ENCODE peak calls at places on chromosome 13, in seven cellular contexts. One of them, this sample, is unnamed.
A peak's percentile ranks its signal among the peaks of the same experiment; 100 is the strongest.

GRCh38 chr13:48156466-48156865 is 61.6 kb upstream of the MED4 start:
- DNase-seq in HCT116: peak; percentile 13
- DNase-seq in K562: peak; percentile 19
- DNase-seq in GM23338: peak; percentile 29
- DNase-seq in HL-60: no peak
- DNase-seq in upper lobe of left lung: peak; percentile 45
- DNase-seq in HepG2: no peak
- DNase-seq in this sample: no peak

GRCh38 chr13:37775871-37776270 is 93.7 kb downstream of the TRPC4 start:
- DNase-seq in HCT116: no peak
- DNase-seq in K562: no peak
- DNase-seq in GM23338: no peak
- DNase-seq in HL-60: no peak
- DNase-seq in upper lobe of left lung: no peak
- DNase-seq in HepG2: no peak
- DNase-seq in this sample: no peak

GRCh38 chr13:102825921-102826706 is 19.7 kb upstream of the ERCC5 start:
- DNase-seq in HCT116: no peak
- DNase-seq in K562: no peak
- DNase-seq in GM23338: peak; percentile 28
- DNase-seq in HL-60: no peak
- DNase-seq in upper lobe of left lung: no peak
- DNase-seq in HepG2: no peak
- DNase-seq in this sample: no peak

GRCh38 chr13:40200273-40200978 is 466.0 kb downstream of the FOXO1 start:
- DNase-seq in HCT116: no peak
- DNase-seq in K562: no peak
- DNase-seq in GM23338: no peak
- DNase-seq in HL-60: no peak
- DNase-seq in upper lobe of left lung: no peak
- DNase-seq in HepG2: no peak
- DNase-seq in this sample: no peak

GRCh38 chr13:45220403-45220802 is 19.6 kb upstream of the KCTD4 start:
- DNase-seq in HCT116: no peak
- DNase-seq in K562: no peak
- DNase-seq in GM23338: no peak
- DNase-seq in HL-60: no peak
- DNase-seq in upper lobe of left lung: no peak
- DNase-seq in HepG2: no peak
- DNase-seq in this sample: no peak

GRCh38 chr13:79435549-79435948 is 29.5 kb upstream of the RBM26 start:
- DNase-seq in HCT116: no peak
- DNase-seq in K562: no peak
- DNase-seq in GM23338: no peak
- DNase-seq in HL-60: no peak
- DNase-seq in upper lobe of left lung: no peak
- DNase-seq in HepG2: no peak
- DNase-seq in this sample: no peak

GRCh38 chr13:70405266-70405665 is 297.0 kb upstream of the KLHL1 start:
- DNase-seq in HCT116: no peak
- DNase-seq in K562: no peak
- DNase-seq in GM23338: no peak
- DNase-seq in HL-60: no peak
- DNase-seq in upper lobe of left lung: no peak
- DNase-seq in HepG2: no peak
- DNase-seq in this sample: no peak

GRCh38 chr13:42041684-42042035 is 6.8 kb upstream of the DGKH start:
- DNase-seq in HCT116: no peak
- DNase-seq in K562: peak; percentile 50
- DNase-seq in GM23338: peak; percentile 83
- DNase-seq in HL-60: no peak
- DNase-seq in upper lobe of left lung: peak; percentile 73
- DNase-seq in HepG2: no peak
- DNase-seq in this sample: peak; percentile 44

GRCh38 chr13:101346942-101347728 is 69.2 kb downstream of the NALCN start:
- DNase-seq in HCT116: no peak
- DNase-seq in K562: no peak
- DNase-seq in GM23338: no peak
- DNase-seq in HL-60: no peak
- DNase-seq in upper lobe of left lung: no peak
- DNase-seq in HepG2: no peak
- DNase-seq in this sample: no peak

GRCh38 chr13:40102854-40103253 is 447.4 kb downstream of the COG6 start:
- DNase-seq in HCT116: peak; percentile 51
- DNase-seq in K562: peak; percentile 13
- DNase-seq in GM23338: no peak
- DNase-seq in HL-60: no peak
- DNase-seq in upper lobe of left lung: no peak
- DNase-seq in HepG2: peak; percentile 32
- DNase-seq in this sample: no peak

GRCh38 chr13:61414686-61415664 is 674 bp downstream of the PCDH20 start:
- DNase-seq in HCT116: no peak
- DNase-seq in K562: no peak
- DNase-seq in GM23338: peak; percentile 93
- DNase-seq in HL-60: no peak
- DNase-seq in upper lobe of left lung: peak; percentile 77
- DNase-seq in HepG2: peak; percentile 26
- DNase-seq in this sample: no peak

GRCh38 chr13:26010487-26011207 is 41.2 kb downstream of the SHISA2 start:
- DNase-seq in HCT116: no peak
- DNase-seq in K562: no peak
- DNase-seq in GM23338: no peak
- DNase-seq in HL-60: no peak
- DNase-seq in upper lobe of left lung: no peak
- DNase-seq in HepG2: no peak
- DNase-seq in this sample: no peak

GRCh38 chr13:73171242-73171641 is 112.4 kb downstream of the KLF5 start:
- DNase-seq in HCT116: no peak
- DNase-seq in K562: no peak
- DNase-seq in GM23338: no peak
- DNase-seq in HL-60: no peak
- DNase-seq in upper lobe of left lung: no peak
- DNase-seq in HepG2: no peak
- DNase-seq in this sample: no peak

GRCh38 chr13:87827479-87827878 is 156.3 kb downstream of the SLITRK5 start:
- DNase-seq in HCT116: no peak
- DNase-seq in K562: no peak
- DNase-seq in GM23338: no peak
- DNase-seq in HL-60: no peak
- DNase-seq in upper lobe of left lung: no peak
- DNase-seq in HepG2: no peak
- DNase-seq in this sample: no peak

GRCh38 chr13:32669030-32669646 is 82.9 kb downstream of the PDS5B start:
- DNase-seq in HCT116: peak; percentile 28
- DNase-seq in K562: peak; percentile 22
- DNase-seq in GM23338: peak; percentile 84
- DNase-seq in HL-60: peak; percentile 33
- DNase-seq in upper lobe of left lung: no peak
- DNase-seq in HepG2: peak; percentile 53
- DNase-seq in this sample: no peak

GRCh38 chr13:109784590-109785140 is 1.7 kb downstream of the IRS2 start:
- DNase-seq in HCT116: no peak
- DNase-seq in K562: no peak
- DNase-seq in GM23338: peak; percentile 79
- DNase-seq in HL-60: no peak
- DNase-seq in upper lobe of left lung: peak; percentile 81
- DNase-seq in HepG2: no peak
- DNase-seq in this sample: peak; percentile 72

GRCh38 chr13:113332615-113333014 is 31.3 kb downstream of the GRTP1 start:
- DNase-seq in HCT116: no peak
- DNase-seq in K562: no peak
- DNase-seq in GM23338: no peak
- DNase-seq in HL-60: no peak
- DNase-seq in upper lobe of left lung: no peak
- DNase-seq in HepG2: no peak
- DNase-seq in this sample: no peak

GRCh38 chr13:73303858-73304257 is 245.1 kb downstream of the KLF5 start:
- DNase-seq in HCT116: no peak
- DNase-seq in K562: no peak
- DNase-seq in GM23338: no peak
- DNase-seq in HL-60: no peak
- DNase-seq in upper lobe of left lung: no peak
- DNase-seq in HepG2: no peak
- DNase-seq in this sample: no peak

GRCh38 chr13:33743438-33744368 is 74.2 kb upstream of the RFC3 start:
- DNase-seq in HCT116: no peak
- DNase-seq in K562: no peak
- DNase-seq in GM23338: no peak
- DNase-seq in HL-60: peak; percentile 56
- DNase-seq in upper lobe of left lung: no peak
- DNase-seq in HepG2: peak; percentile 10
- DNase-seq in this sample: no peak

GRCh38 chr13:42001580-42001979 is 40.7 kb upstream of the VWA8 start:
- DNase-seq in HCT116: no peak
- DNase-seq in K562: no peak
- DNase-seq in GM23338: peak; percentile 28
- DNase-seq in HL-60: no peak
- DNase-seq in upper lobe of left lung: peak; percentile 22
- DNase-seq in HepG2: no peak
- DNase-seq in this sample: no peak

GRCh38 chr13:113083402-113084061 is 22.1 kb upstream of the F7 start:
- DNase-seq in HCT116: peak; percentile 42
- DNase-seq in K562: no peak
- DNase-seq in GM23338: no peak
- DNase-seq in HL-60: no peak
- DNase-seq in upper lobe of left lung: peak; percentile 89
- DNase-seq in HepG2: no peak
- DNase-seq in this sample: peak; percentile 63

DNA sequence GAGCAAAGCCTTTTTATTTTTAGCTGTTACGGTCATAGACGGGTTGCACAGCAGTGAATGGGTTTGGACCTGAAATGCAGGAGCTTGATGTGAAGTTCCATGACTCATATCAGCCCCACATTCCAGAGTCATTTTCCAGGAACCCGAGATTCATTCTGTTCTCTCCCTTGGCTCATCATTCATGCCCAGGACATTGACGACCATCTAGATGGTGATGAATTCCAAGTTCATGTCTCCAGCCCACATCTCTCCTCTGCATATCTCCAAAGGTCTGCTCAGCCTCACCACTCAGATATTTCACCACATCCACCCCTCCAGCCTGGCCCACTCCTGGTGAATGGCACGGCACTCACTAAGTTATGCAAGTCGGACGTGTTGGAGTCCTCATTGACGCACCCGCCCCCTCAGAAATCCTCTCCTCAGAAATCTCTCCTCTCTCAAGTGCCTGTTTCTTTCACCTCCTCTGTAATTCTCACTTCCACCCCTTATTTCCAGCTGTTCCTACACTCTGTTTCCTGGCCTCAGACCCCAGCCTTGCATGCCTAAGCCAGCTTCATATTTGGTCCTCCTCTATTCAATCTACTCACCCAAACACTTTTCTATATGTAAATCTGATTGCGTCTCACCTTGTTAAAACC is 83.1 kb downstream of the ALOX5AP start:
- DNase-seq in HCT116: no peak
- DNase-seq in K562: no peak
- DNase-seq in GM23338: no peak
- DNase-seq in HL-60: no peak
- DNase-seq in upper lobe of left lung: peak; percentile 42
- DNase-seq in HepG2: no peak
- DNase-seq in this sample: no peak
- TF ChIP-seq POLR2AphosphoS5 in HCT116: no peak
- TF ChIP-seq POLR2AphosphoS5 in K562: no peak
- TF ChIP-seq POLR2AphosphoS5 in GM23338: no peak
- TF ChIP-seq POLR2AphosphoS5 in HL-60: no peak
- TF ChIP-seq POLR2AphosphoS5 in upper lobe of left lung: no peak
- TF ChIP-seq POLR2AphosphoS5 in HepG2: no peak
- TF ChIP-seq POLR2AphosphoS5 in this sample: peak; percentile 31

GRCh38 chr13:23205807-23206206 is 25.0 kb downstream of the SGCG start:
- DNase-seq in HCT116: no peak
- DNase-seq in K562: no peak
- DNase-seq in GM23338: no peak
- DNase-seq in HL-60: no peak
- DNase-seq in upper lobe of left lung: no peak
- DNase-seq in HepG2: no peak
- DNase-seq in this sample: no peak
- H3K27me3 ChIP-seq in HCT116: no peaks in the 10 kb centered on the region
- H3K27me3 ChIP-seq in K562: no peaks in the 10 kb centered on the region
- H3K27me3 ChIP-seq in GM23338: no peaks in the 10 kb centered on the region
- H3K27me3 ChIP-seq in HL-60: peaks cover 3% of the 10 kb centered on the region
- H3K27me3 ChIP-seq in upper lobe of left lung: no peaks in the 10 kb centered on the region
- H3K27me3 ChIP-seq in HepG2: no peaks in the 10 kb centered on the region
- H3K27me3 ChIP-seq in this sample: no peaks in the 10 kb centered on the region

DNA sequence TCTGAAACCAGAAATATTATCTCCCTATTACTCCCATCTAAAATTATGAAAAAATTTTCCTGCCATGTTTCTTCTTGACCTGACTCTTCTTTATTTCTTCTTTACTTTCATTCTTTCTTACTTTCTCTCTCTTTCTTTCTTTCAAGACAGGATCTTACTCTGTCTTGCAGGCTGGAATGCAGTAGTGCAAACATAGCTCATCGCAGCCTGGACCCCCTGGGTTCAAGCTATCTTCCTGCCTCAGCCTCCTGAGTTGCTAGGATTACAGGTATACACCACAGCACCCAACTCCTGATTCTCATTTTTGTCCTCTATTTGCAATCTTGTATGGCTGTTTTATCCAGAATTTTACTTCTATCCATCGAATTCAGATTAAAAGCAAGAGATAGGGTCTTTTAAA is 631.1 kb downstream of the TBC1D4 start:
- DNase-seq in HCT116: no peak
- DNase-seq in K562: no peak
- DNase-seq in GM23338: peak; percentile 23
- DNase-seq in HL-60: no peak
- DNase-seq in upper lobe of left lung: no peak
- DNase-seq in HepG2: no peak
- DNase-seq in this sample: no peak
- H3K27ac ChIP-seq in HCT116: no peak overlapping the region
- H3K27ac ChIP-seq in K562: no peak overlapping the region
- H3K27ac ChIP-seq in GM23338: no peak overlapping the region
- H3K27ac ChIP-seq in HL-60: no peak overlapping the region
- H3K27ac ChIP-seq in upper lobe of left lung: no peak overlapping the region
- H3K27ac ChIP-seq in HepG2: no peak overlapping the region
- H3K27ac ChIP-seq in this sample: no peak overlapping the region

GRCh38 chr13:108368240-108368898 is 98.9 kb downstream of the TNFSF13B start:
- DNase-seq in HCT116: no peak
- DNase-seq in K562: no peak
- DNase-seq in GM23338: no peak
- DNase-seq in HL-60: peak; percentile 59
- DNase-seq in upper lobe of left lung: no peak
- DNase-seq in HepG2: no peak
- DNase-seq in this sample: no peak

GRCh38 chr13:108363651-108364050 is 94.1 kb downstream of the TNFSF13B start:
- DNase-seq in HCT116: no peak
- DNase-seq in K562: no peak
- DNase-seq in GM23338: no peak
- DNase-seq in HL-60: peak; percentile 23
- DNase-seq in upper lobe of left lung: no peak
- DNase-seq in HepG2: no peak
- DNase-seq in this sample: no peak

GRCh38 chr13:108375034-108375433 is 105.5 kb downstream of the TNFSF13B start:
- DNase-seq in HCT116: no peak
- DNase-seq in K562: no peak
- DNase-seq in GM23338: no peak
- DNase-seq in HL-60: no peak
- DNase-seq in upper lobe of left lung: no peak
- DNase-seq in HepG2: no peak
- DNase-seq in this sample: no peak

GRCh38 chr13:108365255-108365654 is 95.7 kb downstream of the TNFSF13B start:
- DNase-seq in HCT116: no peak
- DNase-seq in K562: no peak
- DNase-seq in GM23338: no peak
- DNase-seq in HL-60: no peak
- DNase-seq in upper lobe of left lung: no peak
- DNase-seq in HepG2: no peak
- DNase-seq in this sample: no peak

GRCh38 chr13:108369412-108369811 is 99.9 kb downstream of the TNFSF13B start:
- DNase-seq in HCT116: no peak
- DNase-seq in K562: no peak
- DNase-seq in GM23338: no peak
- DNase-seq in HL-60: no peak
- DNase-seq in upper lobe of left lung: no peak
- DNase-seq in HepG2: no peak
- DNase-seq in this sample: no peak
- TF ChIP-seq POLR2AphosphoS5 in HCT116: no peak
- TF ChIP-seq POLR2AphosphoS5 in K562: no peak
- TF ChIP-seq POLR2AphosphoS5 in GM23338: no peak
- TF ChIP-seq POLR2AphosphoS5 in HL-60: no peak
- TF ChIP-seq POLR2AphosphoS5 in upper lobe of left lung: no peak
- TF ChIP-seq POLR2AphosphoS5 in HepG2: no peak
- TF ChIP-seq POLR2AphosphoS5 in this sample: no peak

This sample was measured in breast epithelium.